ENCODE peak calls at places on chromosome 9, in five cellular contexts. F, E, I, X and N are unnamed samples.

GRCh38 chr9:138052322-138052615 is 174.7 kb downstream of the CACNA1B start:
- DNase-seq in F (no peak), E (peak; percentile 37), I (no peak), X (no peak), N (no peak)

GRCh38 chr9:76297721-76298239 is 96.4 kb downstream of the RFK start:
- DNase-seq in F (no peak), E (no peak), I (no peak), X (no peak), N (no peak)

GRCh38 chr9:135344523-135344901 is 135.1 kb upstream of the PPP1R26 start:
- DNase-seq in F (no peak), E (no peak), I (no peak), X (no peak), N (no peak)

GRCh38 chr9:131008909-131009618 is at the start of gene LAMC3:
- DNase-seq in F (peak; percentile 52), E (peak; percentile 80), I (no peak), X (no peak), N (peak; percentile 64)

GRCh38 chr9:133129001-133129799 is 8.2 kb upstream of the RALGDS start:
- DNase-seq in F (no peak), E (no peak), I (no peak), X (no peak), N (no peak)

GRCh38 chr9:14515564-14516198 is 177.6 kb downstream of the ZDHHC21 start:
- DNase-seq in F (no peak), E (peak; percentile 73), I (no peak), X (no peak), N (peak; percentile 68)

GRCh38 chr9:100354121-100354800 is 1.5 kb upstream of the TEX10 start:
- DNase-seq in F (no peak), E (no peak), I (no peak), X (no peak), N (peak; percentile 14)

GRCh38 chr9:98743329-98743728 is 34.6 kb upstream of the GABBR2 start:
- DNase-seq in F (no peak), E (no peak), I (no peak), X (no peak), N (no peak)

GRCh38 chr9:93126825-93127368 is 7.2 kb downstream of the NINJ1 start:
- DNase-seq in F (no peak), E (no peak), I (no peak), X (peak; percentile 88), N (no peak)

GRCh38 chr9:3028535-3028934 is 184.6 kb upstream of the PUM3 start:
- DNase-seq in F (no peak), E (no peak), I (no peak), X (no peak), N (no peak)

GRCh38 chr9:120742951-120743416 is 28.7 kb upstream of the MEGF9 start:
- DNase-seq in F (peak; percentile 71), E (no peak), I (no peak), X (peak; percentile 70), N (peak; percentile 38)

GRCh38 chr9:14866200-14866749 is 44.0 kb downstream of the FREM1 start:
- DNase-seq in F (no peak), E (no peak), I (no peak), X (no peak), N (no peak)

GRCh38 chr9:133236291-133237071 is 27.4 kb upstream of the OBP2B start:
- DNase-seq in F (no peak), E (no peak), I (no peak), X (no peak), N (no peak)

GRCh38 chr9:37929441-37929895 is 25.5 kb upstream of the SLC25A51 start:
- DNase-seq in F (no peak), E (no peak), I (no peak), X (no peak), N (no peak)

GRCh38 chr9:99172129-99173091 is 49.3 kb downstream of the ALG2 start:
- DNase-seq in F (no peak), E (no peak), I (no peak), X (peak; percentile 76), N (no peak)

GRCh38 chr9:115015018-115015635 is 84.7 kb upstream of the TNFSF8 start:
- DNase-seq in F (peak; percentile 64), E (peak; percentile 71), I (no peak), X (peak; percentile 7), N (peak; percentile 23)

GRCh38 chr9:137745541-137745991 is 126.8 kb downstream of the EHMT1 start:
- DNase-seq in F (peak; percentile 58), E (no peak), I (peak; percentile 77), X (peak; percentile 15), N (peak; percentile 72)

GRCh38 chr9:12778389-12778788 is 3.6 kb downstream of the LURAP1L start:
- DNase-seq in F (no peak), E (no peak), I (no peak), X (no peak), N (no peak)

GRCh38 chr9:129253820-129254381 is 75.8 kb upstream of the IER5L start:
- DNase-seq in F (no peak), E (no peak), I (no peak), X (no peak), N (no peak)

GRCh38 chr9:113675475-113675941 is 200.6 kb upstream of the ZNF618 start:
- DNase-seq in F (no peak), E (no peak), I (no peak), X (no peak), N (peak; percentile 44)

GRCh38 chr9:89891221-89892052 is 286.6 kb downstream of the GADD45G start:
- DNase-seq in F (no peak), E (no peak), I (no peak), X (no peak), N (no peak)

GRCh38 chr9:106286249-106286648 is 576.7 kb upstream of the ZNF462 start:
- DNase-seq in F (peak; percentile 11), E (no peak), I (no peak), X (no peak), N (no peak)

GRCh38 chr9:99143661-99144060 is 38.7 kb downstream of the TGFBR1 start:
- DNase-seq in F (no peak), E (no peak), I (no peak), X (no peak), N (no peak)

GRCh38 chr9:127494304-127494702 is 43.0 kb downstream of the LRSAM1 start:
- DNase-seq in F (no peak), E (no peak), I (no peak), X (no peak), N (no peak)

GRCh38 chr9:133627341-133627740 is 8.8 kb upstream of the DBH start:
- DNase-seq in F (no peak), E (no peak), I (no peak), X (no peak), N (no peak)

GRCh38 chr9:106945727-106946690 is 83.0 kb downstream of the ZNF462 start:
- DNase-seq in F (no peak), E (no peak), I (no peak), X (no peak), N (no peak)

GRCh38 chr9:108724669-108725068 is 131.1 kb downstream of the ACTL7B start:
- DNase-seq in F (no peak), E (no peak), I (no peak), X (no peak), N (no peak)

DNA sequence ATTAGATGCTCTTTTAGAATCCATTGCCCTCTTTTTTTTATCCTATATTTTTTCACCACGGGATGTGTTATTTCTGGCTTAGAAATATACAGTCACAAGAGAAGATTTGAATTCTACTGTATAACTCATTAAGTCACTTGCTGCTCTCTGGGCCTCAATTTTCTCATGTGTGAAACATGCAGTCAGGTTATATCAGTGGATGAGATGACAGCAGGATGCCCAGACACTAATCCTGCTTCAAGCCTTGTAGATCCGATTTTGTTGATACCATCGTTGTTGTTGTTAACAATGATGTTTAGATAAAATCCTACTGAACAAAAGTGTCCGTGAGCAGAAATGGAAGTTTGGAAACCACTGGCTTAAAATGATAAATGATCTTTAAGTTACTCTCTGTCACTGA is 421.9 kb upstream of the DMAC1 start:
- DNase-seq in F (no peak), E (no peak), I (no peak), X (no peak), N (no peak)
- TF ChIP-seq KDM1A in F (no peak), E (no peak), I (no peak), X (no peak), N (no peak)

GRCh38 chr9:85534340-85534739 is 207.4 kb downstream of the AGTPBP1 start:
- DNase-seq in F (no peak), E (no peak), I (no peak), X (no peak), N (no peak)

GRCh38 chr9:85541876-85542275 is 199.9 kb downstream of the AGTPBP1 start:
- DNase-seq in F (no peak), E (no peak), I (no peak), X (no peak), N (no peak)

GRCh38 chr9:85533538-85533937 is 208.2 kb downstream of the AGTPBP1 start:
- DNase-seq in F (no peak), E (no peak), I (no peak), X (no peak), N (no peak)

GRCh38 chr9:85536076-85536475 is 205.7 kb downstream of the AGTPBP1 start:
- DNase-seq in F (no peak), E (no peak), I (no peak), X (no peak), N (no peak)

GRCh38 chr9:85536514-85536913 is 205.2 kb downstream of the AGTPBP1 start:
- DNase-seq in F (no peak), E (no peak), I (no peak), X (no peak), N (no peak)
- TF ChIP-seq KDM1A in F (no peak), E (no peak), I (no peak), X (no peak), N (no peak)

DNA sequence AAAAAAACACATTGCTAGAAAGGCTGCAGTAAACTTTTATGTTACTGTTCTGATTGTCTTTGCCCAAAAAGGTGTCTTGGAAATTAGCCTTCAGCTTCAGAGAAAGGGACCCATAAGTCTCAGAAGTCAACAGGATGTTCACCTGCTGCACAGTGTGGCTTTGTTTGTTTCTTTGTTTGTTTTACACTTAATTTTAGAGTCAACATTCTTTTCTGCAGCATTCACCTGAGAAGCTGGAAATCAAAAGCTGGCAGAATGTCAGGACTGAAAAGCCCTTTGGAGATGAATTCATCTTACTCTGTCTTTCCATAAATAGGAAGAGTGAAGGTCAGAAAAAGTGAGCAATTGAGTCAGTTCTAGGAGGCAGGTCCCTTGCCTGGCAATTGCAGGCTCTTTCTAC is 170.0 kb downstream of the PAPPA start:
- DNase-seq in F (no peak), E (no peak), I (no peak), X (no peak), N (no peak)
- TF ChIP-seq KDM1A in F (no peak), E (no peak), I (no peak), X (no peak), N (no peak)

DNA sequence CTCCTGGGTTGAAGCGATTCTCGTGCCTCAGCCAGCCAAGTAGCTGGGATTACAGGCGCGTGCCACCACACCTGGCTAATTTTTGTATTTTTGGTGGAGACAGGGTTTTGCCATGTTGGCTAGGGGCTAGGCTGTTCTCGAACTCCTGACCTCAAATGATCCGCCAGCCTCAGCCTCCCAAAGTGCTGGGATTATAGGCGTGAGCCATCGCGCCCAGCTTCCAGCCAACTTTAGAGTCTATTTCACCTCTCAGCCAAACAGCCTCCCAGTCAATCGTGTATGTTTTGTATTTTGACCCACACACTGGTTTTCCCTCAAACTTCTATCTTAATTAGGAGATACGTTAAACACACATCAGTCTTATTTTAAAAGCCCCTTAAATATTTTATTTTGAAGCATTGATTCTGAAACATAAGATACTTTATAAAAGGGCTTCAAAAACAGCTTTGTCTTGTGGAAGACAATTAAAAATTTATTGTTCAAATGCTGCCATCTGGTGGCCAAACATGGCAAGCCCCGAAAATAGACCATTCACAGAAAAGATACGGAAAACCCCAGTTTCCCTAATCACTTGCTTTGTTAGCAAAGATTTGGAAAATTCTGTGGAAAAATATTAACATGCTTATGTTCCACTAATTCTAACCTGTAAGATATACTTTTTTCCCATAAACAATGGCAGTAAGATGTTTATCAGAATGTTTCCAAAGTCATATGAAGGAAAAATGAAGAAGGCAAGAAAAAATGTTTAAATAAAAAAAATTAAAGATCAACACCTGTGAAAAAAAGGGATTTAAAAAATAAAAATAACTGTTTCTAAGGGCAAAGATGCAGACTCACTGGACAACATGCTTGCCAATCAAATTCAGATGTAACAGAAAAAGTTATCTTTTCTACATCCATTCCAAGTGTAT is 33.1 kb downstream of the APTX start:
- DNase-seq in F (peak; percentile 33), E (peak; percentile 81), I (no peak), X (peak; percentile 29), N (peak; percentile 37)
- TF ChIP-seq KDM1A in F (no peak), E (no peak), I (no peak), X (no peak), N (no peak)